ENCODE peak calls at places on chromosomes 5 and 9, in eight cellular contexts. W is CD8-positive, alpha-beta T cell; G is H9; J is tibial nerve; O is adrenal gland; B is fibroblast of lung; L is RWPE1; F is uterus. M is an unnamed sample.

GRCh38 chr9:128683340-128684064 is 5.5 kb upstream of the SET start:
- DNase-seq in W (no peak), G (peak), J (peak), O (peak), B (peak), L (peak), F (peak), M (peak)

GRCh38 chr9:112176410-112177010 is 1.4 kb upstream of the SUSD1 start:
- DNase-seq in W (peak), G (no peak), J (no peak), O (no peak), B (no peak), L (no peak), F (no peak), M (no peak)

GRCh38 chr5:82670692-82671091 is 392.5 kb upstream of the RPS23 start:
- DNase-seq in W (no peak), G (no peak), J (no peak), O (no peak), B (no peak), L (no peak), F (no peak), M (no peak)

GRCh38 chr5:63573402-63573801 is 388.8 kb downstream of the HTR1A start:
- DNase-seq in W (no peak), G (no peak), J (no peak), O (no peak), B (no peak), L (no peak), F (no peak), M (no peak)

GRCh38 chr9:97555164-97555563 is 53.7 kb downstream of the TMOD1 start:
- DNase-seq in W (no peak), G (no peak), J (peak), O (peak), B (peak), L (no peak), F (peak), M (no peak)

GRCh38 chr5:159819671-159820411 is 96.4 kb upstream of the ADRA1B start:
- DNase-seq in W (no peak), G (no peak), J (peak), O (peak), B (no peak), L (peak), F (peak), M (no peak)

GRCh38 chr5:65790371-65791163 is 68.6 kb downstream of the NLN start:
- DNase-seq in W (peak), G (no peak), J (no peak), O (no peak), B (no peak), L (no peak), F (no peak), M (peak)

GRCh38 chr9:121527371-121527770 is 27.7 kb upstream of the GGTA1 start:
- DNase-seq in W (no peak), G (no peak), J (no peak), O (no peak), B (no peak), L (no peak), F (no peak), M (no peak)

GRCh38 chr5:180818275-180818674 is 15.7 kb upstream of the MGAT1 start:
- DNase-seq in W (no peak), G (no peak), J (no peak), O (no peak), B (no peak), L (no peak), F (no peak), M (no peak)

GRCh38 chr9:134868751-134869553 is 11.7 kb upstream of the FCN2 start:
- DNase-seq in W (no peak), G (peak), J (no peak), O (peak), B (no peak), L (no peak), F (peak), M (no peak)

GRCh38 chr5:58497956-58498942 is 7.0 kb downstream of the GAPT start:
- DNase-seq in W (no peak), G (peak), J (peak), O (peak), B (peak), L (peak), F (no peak), M (no peak)

GRCh38 chr5:118933703-118934102 is 54.6 kb downstream of the DTWD2 start:
- DNase-seq in W (no peak), G (no peak), J (no peak), O (no peak), B (no peak), L (no peak), F (no peak), M (no peak)

GRCh38 chr9:35042081-35042604 is 30.3 kb downstream of the VCP start:
- DNase-seq in W (no peak), G (no peak), J (peak), O (no peak), B (no peak), L (peak), F (no peak), M (no peak)

GRCh38 chr9:2230362-2230761 is 215.2 kb downstream of the SMARCA2 start:
- DNase-seq in W (no peak), G (no peak), J (no peak), O (no peak), B (no peak), L (no peak), F (no peak), M (no peak)

GRCh38 chr5:92885950-92886349 is 695.1 kb downstream of the NR2F1-AS1 start:
- DNase-seq in W (no peak), G (peak), J (no peak), O (no peak), B (no peak), L (no peak), F (no peak), M (no peak)

GRCh38 chr5:4124201-4124852 is 528.7 kb downstream of the IRX1 start:
- DNase-seq in W (no peak), G (no peak), J (no peak), O (no peak), B (no peak), L (no peak), F (no peak), M (no peak)

GRCh38 chr5:88836195-88836838 is 46.7 kb downstream of the MEF2C start:
- DNase-seq in W (no peak), G (no peak), J (no peak), O (peak), B (peak), L (no peak), F (peak), M (no peak)

GRCh38 chr9:20255052-20255451 is 367.2 kb downstream of the MLLT3 start:
- DNase-seq in W (no peak), G (no peak), J (no peak), O (no peak), B (no peak), L (no peak), F (no peak), M (no peak)

GRCh38 chr5:137186759-137187461 is 312.2 kb downstream of the SPOCK1 start:
- DNase-seq in W (no peak), G (no peak), J (peak), O (peak), B (peak), L (peak), F (peak), M (no peak)

GRCh38 chr9:30943446-30944232 is 1440.8 kb upstream of the ACO1 start:
- DNase-seq in W (no peak), G (no peak), J (no peak), O (no peak), B (no peak), L (no peak), F (no peak), M (no peak)

GRCh38 chr5:84092738-84093137 is 291.9 kb downstream of the EDIL3 start:
- DNase-seq in W (no peak), G (no peak), J (no peak), O (no peak), B (no peak), L (no peak), F (no peak), M (no peak)

GRCh38 chr5:144254552-144254951 is 83.9 kb downstream of the KCTD16 start:
- DNase-seq in W (no peak), G (no peak), J (no peak), O (no peak), B (no peak), L (no peak), F (no peak), M (no peak)

GRCh38 chr5:167156446-167156845 is 1135.0 kb upstream of the WWC1 start:
- DNase-seq in W (no peak), G (no peak), J (no peak), O (no peak), B (no peak), L (no peak), F (no peak), M (no peak)

GRCh38 chr5:135743684-135744083 is 90.8 kb upstream of the SLC25A48 start:
- DNase-seq in W (no peak), G (no peak), J (no peak), O (no peak), B (no peak), L (no peak), F (no peak), M (no peak)

GRCh38 chr9:37100317-37100716 is 20.1 kb upstream of the ZCCHC7 start:
- DNase-seq in W (no peak), G (no peak), J (no peak), O (no peak), B (peak), L (no peak), F (no peak), M (no peak)

GRCh38 chr9:98178874-98179850 is 13.3 kb downstream of the CORO2A start:
- DNase-seq in W (no peak), G (no peak), J (no peak), O (no peak), B (no peak), L (no peak), F (no peak), M (no peak)

GRCh38 chr9:136965771-136966484 is 11.4 kb upstream of the PTGDS start:
- DNase-seq in W (no peak), G (no peak), J (no peak), O (peak), B (no peak), L (no peak), F (no peak), M (no peak)

GRCh38 chr5:53073349-53073748 is 36.2 kb downstream of the MOCS2 start:
- DNase-seq in W (no peak), G (no peak), J (no peak), O (peak), B (no peak), L (no peak), F (no peak), M (no peak)

GRCh38 chr9:133187561-133188005 is 21.5 kb downstream of the OBP2B start:
- DNase-seq in W (no peak), G (no peak), J (no peak), O (no peak), B (no peak), L (no peak), F (no peak), M (no peak)